ENCODE peak calls at places on chromosome 3, in eight cellular contexts. F is GM12865; X is mesothelial cell of epicardium; E is uterus; C is foreskin fibroblast; S is CD4-positive, alpha-beta T cell; O is BJ; U is HFFc6. V is an unnamed sample.

GRCh38 chr3:47434849-47435248 is 40.9 kb downstream of the SCAP start:
- DNase-seq in F (no peak), X (no peak), E (no peak), C (no peak), S (no peak), O (no peak), U (no peak), V (no peak)

GRCh38 chr3:5022966-5023776 is 43.9 kb downstream of the BHLHE40 start:
- DNase-seq in F (peak; percentile 60), X (no peak), E (peak; percentile 77), C (peak; percentile 92), S (no peak), O (peak; percentile 98), U (peak; percentile 96), V (no peak)

GRCh38 chr3:135633078-135633477 is 332.4 kb upstream of the PPP2R3A start:
- DNase-seq in F (no peak), X (no peak), E (no peak), C (peak; percentile 2), S (no peak), O (no peak), U (no peak), V (no peak)

GRCh38 chr3:125151916-125152315 is 60.6 kb downstream of the SLC12A8 start:
- DNase-seq in F (no peak), X (no peak), E (no peak), C (peak; percentile 67), S (no peak), O (no peak), U (no peak), V (no peak)

GRCh38 chr3:152564454-152564853 is 270.5 kb upstream of the P2RY1 start:
- DNase-seq in F (no peak), X (no peak), E (no peak), C (peak; percentile 25), S (no peak), O (no peak), U (no peak), V (no peak)

GRCh38 chr3:94990952-94991705 is 928.3 kb downstream of the NSUN3 start:
- DNase-seq in F (no peak), X (no peak), E (no peak), C (no peak), S (no peak), O (no peak), U (no peak), V (no peak)

GRCh38 chr3:111331912-111332311 is 210.1 kb upstream of the CD96 start:
- DNase-seq in F (no peak), X (no peak), E (no peak), C (no peak), S (no peak), O (no peak), U (no peak), V (no peak)

GRCh38 chr3:80677796-80678195 is 910.0 kb upstream of the ROBO1 start:
- DNase-seq in F (no peak), X (no peak), E (no peak), C (no peak), S (no peak), O (no peak), U (no peak), V (no peak)

GRCh38 chr3:185696039-185696438 is 109.9 kb downstream of the SENP2 start:
- DNase-seq in F (no peak), X (no peak), E (no peak), C (no peak), S (no peak), O (no peak), U (no peak), V (no peak)

GRCh38 chr3:36893137-36893557 is 51.7 kb downstream of the TRANK1 start:
- DNase-seq in F (peak; percentile 64), X (no peak), E (no peak), C (peak; percentile 40), S (peak; percentile 37), O (peak; percentile 37), U (peak; percentile 17), V (no peak)

GRCh38 chr3:169323580-169324453 is 339.7 kb downstream of the MECOM start:
- DNase-seq in F (no peak), X (no peak), E (no peak), C (no peak), S (no peak), O (no peak), U (no peak), V (no peak)

GRCh38 chr3:5698851-5699250 is 511.3 kb downstream of the EDEM1 start:
- DNase-seq in F (no peak), X (no peak), E (no peak), C (no peak), S (no peak), O (no peak), U (no peak), V (no peak)

GRCh38 chr3:27253831-27254230 is 115.4 kb downstream of the NEK10 start:
- DNase-seq in F (peak; percentile 44), X (no peak), E (no peak), C (peak; percentile 59), S (no peak), O (no peak), U (peak; percentile 23), V (peak; percentile 19)

GRCh38 chr3:53674582-53674981 is 171.6 kb downstream of the CHDH start:
- DNase-seq in F (no peak), X (no peak), E (no peak), C (no peak), S (no peak), O (no peak), U (no peak), V (no peak)

GRCh38 chr3:53675022-53675697 is 171.1 kb downstream of the CHDH start:
- DNase-seq in F (no peak), X (no peak), E (no peak), C (no peak), S (no peak), O (no peak), U (no peak), V (no peak)

GRCh38 chr3:53675942-53676341 is 170.3 kb downstream of the CHDH start:
- DNase-seq in F (no peak), X (no peak), E (no peak), C (no peak), S (no peak), O (no peak), U (no peak), V (no peak)

GRCh38 chr3:53680026-53680425 is 166.2 kb downstream of the CHDH start:
- DNase-seq in F (no peak), X (peak; percentile 61), E (peak; percentile 53), C (no peak), S (no peak), O (no peak), U (no peak), V (no peak)

DNA sequence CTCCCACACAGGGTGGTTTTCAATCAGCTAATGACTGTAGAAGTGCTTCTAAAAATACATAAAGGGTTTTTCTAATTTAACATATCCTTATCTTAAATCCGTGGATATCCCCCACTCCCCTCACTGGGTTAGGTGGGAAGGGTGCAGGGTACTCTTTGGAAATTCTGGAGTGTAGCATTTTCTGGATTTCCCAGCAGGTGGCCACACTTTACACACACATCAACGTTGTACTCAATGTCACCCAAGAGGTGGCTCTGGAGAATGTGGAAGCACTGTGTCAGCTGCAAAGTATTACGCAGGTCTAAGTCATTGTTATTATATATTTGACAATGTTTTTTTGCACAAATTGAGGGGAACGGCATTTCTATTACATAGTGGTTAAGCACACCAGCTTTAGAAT is 168.8 kb downstream of the CHDH start:
- DNase-seq in F (peak; percentile 9), X (no peak), E (no peak), C (no peak), S (no peak), O (no peak), U (no peak), V (no peak)
- TF ChIP-seq CTCF in F (no peak), X (no peak), E (no peak), C (no peak), S (no peak), O (peak; percentile 16), U (peak; percentile 61), V (peak; percentile 18)

DNA sequence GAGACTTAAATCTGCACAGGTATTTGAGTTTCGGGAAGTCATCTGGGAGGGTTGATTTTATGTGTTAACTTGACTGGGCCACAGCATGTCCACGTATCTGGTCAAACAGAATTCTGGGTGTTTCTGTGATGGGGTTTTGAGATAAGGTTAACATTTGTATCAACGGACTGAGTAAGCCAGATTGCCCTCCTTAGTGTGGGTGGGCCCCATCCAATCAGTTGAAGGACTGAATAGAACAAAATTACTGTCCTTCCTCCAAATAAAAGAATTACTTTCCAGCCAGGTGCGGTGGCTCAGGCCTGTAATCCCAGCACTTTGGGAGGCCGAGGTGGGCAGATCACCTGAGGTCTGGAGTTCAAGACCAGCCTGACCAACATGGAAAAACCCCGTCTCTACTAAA is 399.3 kb downstream of the MAGI1 start:
- DNase-seq in F (no peak), X (no peak), E (no peak), C (no peak), S (no peak), O (no peak), U (no peak), V (no peak)
- TF ChIP-seq CTCF in F (no peak), X (no peak), E (no peak), C (no peak), S (no peak), O (no peak), U (no peak), V (no peak)

DNA sequence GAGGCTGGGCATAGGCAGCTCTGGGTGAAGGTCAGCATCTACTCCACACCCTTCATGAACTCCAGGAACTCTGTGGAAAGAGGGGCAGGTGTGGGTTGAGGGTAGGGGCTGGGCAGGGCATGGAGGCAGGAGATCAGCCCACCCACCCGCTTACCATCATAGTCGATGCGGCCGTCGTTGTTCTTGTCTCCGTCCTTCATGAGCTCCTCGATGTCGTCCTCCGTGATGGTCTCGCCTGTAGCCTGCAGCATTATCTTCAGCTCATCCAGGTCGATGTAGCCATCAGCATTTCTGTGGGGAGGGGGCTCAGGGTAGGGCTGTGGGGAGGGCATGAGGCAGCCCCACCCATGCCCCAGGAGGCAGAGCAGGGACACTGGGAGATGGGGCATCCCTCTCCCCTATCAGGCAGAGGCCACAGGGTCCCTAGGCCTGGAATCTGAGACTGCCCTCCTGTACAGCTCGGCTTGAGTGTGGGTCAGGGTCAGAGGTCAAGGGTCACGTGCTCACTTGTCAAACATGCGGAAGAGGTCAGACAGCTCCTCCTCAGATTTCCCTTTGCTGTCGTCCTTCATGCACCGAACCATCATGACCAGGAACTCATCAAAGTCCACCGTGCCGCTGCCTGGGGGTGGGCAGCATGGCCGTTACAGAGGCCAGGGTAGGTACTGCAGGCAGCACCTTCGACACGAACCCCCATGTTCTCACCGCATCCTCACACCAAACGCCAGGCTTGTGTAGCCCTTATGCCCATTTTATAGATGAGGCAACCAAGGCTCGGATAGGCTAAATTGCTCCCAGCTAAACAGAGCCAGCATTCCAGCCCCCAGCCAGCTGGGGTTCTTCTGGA is 2.4 kb downstream of the TNNC1 start:
- DNase-seq in F (no peak), X (no peak), E (no peak), C (no peak), S (no peak), O (no peak), U (no peak), V (peak; percentile 84)
- TF ChIP-seq CTCF in F (peak; percentile 22), X (no peak), E (no peak), C (no peak), S (no peak), O (no peak), U (peak; percentile 39), V (peak; percentile 20)

DNA sequence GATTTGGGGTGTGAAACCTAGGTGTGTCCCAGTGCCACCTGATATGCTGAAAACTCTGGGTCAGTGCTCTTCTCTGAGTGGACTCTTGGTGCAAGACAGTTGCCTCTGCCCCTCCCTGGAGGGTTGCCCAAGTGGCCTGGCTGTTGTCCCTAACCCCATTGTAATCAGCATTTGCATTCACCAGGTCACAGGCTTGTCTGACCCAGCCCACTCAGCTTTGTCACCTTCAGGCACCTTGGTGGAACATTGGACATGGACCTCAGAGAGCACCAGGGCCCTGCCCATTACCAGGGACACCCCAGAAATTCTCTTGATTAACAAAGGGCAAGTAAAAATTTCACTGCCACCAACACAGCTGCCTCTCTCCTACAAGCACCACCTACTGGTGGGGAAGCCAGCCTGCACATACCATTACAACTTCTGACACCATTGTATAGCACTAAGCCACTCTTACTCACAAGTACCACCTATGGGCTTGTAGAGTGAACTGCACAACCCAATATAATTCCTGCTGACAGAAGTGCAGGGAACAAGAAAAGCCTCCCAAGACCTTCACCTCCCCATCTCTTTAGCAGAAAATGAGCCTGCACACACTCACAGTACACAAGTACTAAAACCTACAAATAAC is 324.6 kb downstream of the EPHA6 start:
- DNase-seq in F (peak; percentile 29), X (no peak), E (no peak), C (no peak), S (no peak), O (no peak), U (no peak), V (no peak)
- TF ChIP-seq CTCF in F (peak; percentile 22), X (no peak), E (no peak), C (no peak), S (no peak), O (no peak), U (peak; percentile 15), V (peak; percentile 12)